ENCODE peak calls at places on chromosomes 11 and 22, in seven cellular contexts. One of them, this sample, is unnamed.

GRCh38 chr11:46305295-46305694 is 27.8 kb downstream of the CREB3L1 start:
- DNase-seq in non-pigmented ciliary epithelial cell: no peak
- DNase-seq in psoas muscle: no peak
- DNase-seq in stimulated activated CD8-positive, alpha-beta memory T cell treated with anti-CD3 and anti-CD28 coated beads, Interleukin-7, amount 100 ng/mL, for 48 hours: no peak
- DNase-seq in CD4-positive, CD25-positive, alpha-beta regulatory T cell: no peak
- DNase-seq in AG09319: no peak
- DNase-seq in GM20000: no peak
- DNase-seq in this sample: no peak

GRCh38 chr22:23180301-23180892 is at the start of gene BCR:
- DNase-seq in non-pigmented ciliary epithelial cell: no peak
- DNase-seq in psoas muscle: peak; percentile 78
- DNase-seq in stimulated activated CD8-positive, alpha-beta memory T cell treated with anti-CD3 and anti-CD28 coated beads, Interleukin-7, amount 100 ng/mL, for 48 hours: no peak
- DNase-seq in CD4-positive, CD25-positive, alpha-beta regulatory T cell: peak; percentile 58
- DNase-seq in AG09319: peak; percentile 16
- DNase-seq in GM20000: peak; percentile 92
- DNase-seq in this sample: no peak

GRCh38 chr11:93858376-93858775 is 8.0 kb upstream of the VSTM5 start:
- DNase-seq in non-pigmented ciliary epithelial cell: no peak
- DNase-seq in psoas muscle: no peak
- DNase-seq in stimulated activated CD8-positive, alpha-beta memory T cell treated with anti-CD3 and anti-CD28 coated beads, Interleukin-7, amount 100 ng/mL, for 48 hours: no peak
- DNase-seq in CD4-positive, CD25-positive, alpha-beta regulatory T cell: no peak
- DNase-seq in AG09319: no peak
- DNase-seq in GM20000: no peak
- DNase-seq in this sample: no peak

GRCh38 chr11:43951231-43951630 is 8.8 kb downstream of the C11orf96 start:
- DNase-seq in non-pigmented ciliary epithelial cell: no peak
- DNase-seq in psoas muscle: no peak
- DNase-seq in stimulated activated CD8-positive, alpha-beta memory T cell treated with anti-CD3 and anti-CD28 coated beads, Interleukin-7, amount 100 ng/mL, for 48 hours: no peak
- DNase-seq in CD4-positive, CD25-positive, alpha-beta regulatory T cell: no peak
- DNase-seq in AG09319: no peak
- DNase-seq in GM20000: no peak
- DNase-seq in this sample: no peak

GRCh38 chr11:134939905-134940304 is 527.9 kb upstream of the B3GAT1 start:
- DNase-seq in non-pigmented ciliary epithelial cell: no peak
- DNase-seq in psoas muscle: no peak
- DNase-seq in stimulated activated CD8-positive, alpha-beta memory T cell treated with anti-CD3 and anti-CD28 coated beads, Interleukin-7, amount 100 ng/mL, for 48 hours: no peak
- DNase-seq in CD4-positive, CD25-positive, alpha-beta regulatory T cell: no peak
- DNase-seq in AG09319: no peak
- DNase-seq in GM20000: no peak
- DNase-seq in this sample: no peak

GRCh38 chr11:77823775-77824174 is 2.8 kb downstream of the AAMDC start:
- DNase-seq in non-pigmented ciliary epithelial cell: no peak
- DNase-seq in psoas muscle: no peak
- DNase-seq in stimulated activated CD8-positive, alpha-beta memory T cell treated with anti-CD3 and anti-CD28 coated beads, Interleukin-7, amount 100 ng/mL, for 48 hours: no peak
- DNase-seq in CD4-positive, CD25-positive, alpha-beta regulatory T cell: no peak
- DNase-seq in AG09319: no peak
- DNase-seq in GM20000: no peak
- DNase-seq in this sample: no peak

GRCh38 chr11:109981028-109981636 is 112.1 kb upstream of the ZC3H12C start:
- DNase-seq in non-pigmented ciliary epithelial cell: no peak
- DNase-seq in psoas muscle: no peak
- DNase-seq in stimulated activated CD8-positive, alpha-beta memory T cell treated with anti-CD3 and anti-CD28 coated beads, Interleukin-7, amount 100 ng/mL, for 48 hours: no peak
- DNase-seq in CD4-positive, CD25-positive, alpha-beta regulatory T cell: no peak
- DNase-seq in AG09319: no peak
- DNase-seq in GM20000: no peak
- DNase-seq in this sample: no peak

GRCh38 chr11:69218946-69219720 is 63.4 kb downstream of the SMIM38 start:
- DNase-seq in non-pigmented ciliary epithelial cell: no peak
- DNase-seq in psoas muscle: no peak
- DNase-seq in stimulated activated CD8-positive, alpha-beta memory T cell treated with anti-CD3 and anti-CD28 coated beads, Interleukin-7, amount 100 ng/mL, for 48 hours: no peak
- DNase-seq in CD4-positive, CD25-positive, alpha-beta regulatory T cell: no peak
- DNase-seq in AG09319: no peak
- DNase-seq in GM20000: no peak
- DNase-seq in this sample: no peak

GRCh38 chr22:50305658-50306566 is 1.5 kb downstream of the PLXNB2 start:
- DNase-seq in non-pigmented ciliary epithelial cell: peak; percentile 76
- DNase-seq in psoas muscle: peak; percentile 87
- DNase-seq in stimulated activated CD8-positive, alpha-beta memory T cell treated with anti-CD3 and anti-CD28 coated beads, Interleukin-7, amount 100 ng/mL, for 48 hours: no peak
- DNase-seq in CD4-positive, CD25-positive, alpha-beta regulatory T cell: no peak
- DNase-seq in AG09319: peak; percentile 88
- DNase-seq in GM20000: peak; percentile 80
- DNase-seq in this sample: peak; percentile 77

GRCh38 chr22:50085211-50085999 is at the start of gene MLC1:
- DNase-seq in non-pigmented ciliary epithelial cell: no peak
- DNase-seq in psoas muscle: no peak
- DNase-seq in stimulated activated CD8-positive, alpha-beta memory T cell treated with anti-CD3 and anti-CD28 coated beads, Interleukin-7, amount 100 ng/mL, for 48 hours: no peak
- DNase-seq in CD4-positive, CD25-positive, alpha-beta regulatory T cell: no peak
- DNase-seq in AG09319: no peak
- DNase-seq in GM20000: peak; percentile 53
- DNase-seq in this sample: peak; percentile 26

GRCh38 chr11:69369945-69370344 is 76.0 kb downstream of the MYEOV start:
- DNase-seq in non-pigmented ciliary epithelial cell: no peak
- DNase-seq in psoas muscle: no peak
- DNase-seq in stimulated activated CD8-positive, alpha-beta memory T cell treated with anti-CD3 and anti-CD28 coated beads, Interleukin-7, amount 100 ng/mL, for 48 hours: no peak
- DNase-seq in CD4-positive, CD25-positive, alpha-beta regulatory T cell: no peak
- DNase-seq in AG09319: no peak
- DNase-seq in GM20000: no peak
- DNase-seq in this sample: no peak

GRCh38 chr11:93718057-93718563 is 23.2 kb downstream of the TAF1D start:
- DNase-seq in non-pigmented ciliary epithelial cell: no peak
- DNase-seq in psoas muscle: no peak
- DNase-seq in stimulated activated CD8-positive, alpha-beta memory T cell treated with anti-CD3 and anti-CD28 coated beads, Interleukin-7, amount 100 ng/mL, for 48 hours: no peak
- DNase-seq in CD4-positive, CD25-positive, alpha-beta regulatory T cell: no peak
- DNase-seq in AG09319: no peak
- DNase-seq in GM20000: peak; percentile 34
- DNase-seq in this sample: no peak

GRCh38 chr11:12478743-12479142 is 101.4 kb downstream of the PARVA start:
- DNase-seq in non-pigmented ciliary epithelial cell: peak; percentile 31
- DNase-seq in psoas muscle: no peak
- DNase-seq in stimulated activated CD8-positive, alpha-beta memory T cell treated with anti-CD3 and anti-CD28 coated beads, Interleukin-7, amount 100 ng/mL, for 48 hours: no peak
- DNase-seq in CD4-positive, CD25-positive, alpha-beta regulatory T cell: no peak
- DNase-seq in AG09319: no peak
- DNase-seq in GM20000: no peak
- DNase-seq in this sample: no peak

GRCh38 chr22:27801197-27801615 is 350 bp downstream of the MN1 start:
- DNase-seq in non-pigmented ciliary epithelial cell: no peak
- DNase-seq in psoas muscle: peak; percentile 72
- DNase-seq in stimulated activated CD8-positive, alpha-beta memory T cell treated with anti-CD3 and anti-CD28 coated beads, Interleukin-7, amount 100 ng/mL, for 48 hours: no peak
- DNase-seq in CD4-positive, CD25-positive, alpha-beta regulatory T cell: no peak
- DNase-seq in AG09319: no peak
- DNase-seq in GM20000: peak; percentile 56
- DNase-seq in this sample: no peak

GRCh38 chr11:82225930-82226329 is 507.7 kb downstream of the FAM181B start:
- DNase-seq in non-pigmented ciliary epithelial cell: no peak
- DNase-seq in psoas muscle: no peak
- DNase-seq in stimulated activated CD8-positive, alpha-beta memory T cell treated with anti-CD3 and anti-CD28 coated beads, Interleukin-7, amount 100 ng/mL, for 48 hours: no peak
- DNase-seq in CD4-positive, CD25-positive, alpha-beta regulatory T cell: no peak
- DNase-seq in AG09319: no peak
- DNase-seq in GM20000: no peak
- DNase-seq in this sample: no peak

GRCh38 chr11:114447892-114448291 is 8.6 kb downstream of the REXO2 start:
- DNase-seq in non-pigmented ciliary epithelial cell: no peak
- DNase-seq in psoas muscle: no peak
- DNase-seq in stimulated activated CD8-positive, alpha-beta memory T cell treated with anti-CD3 and anti-CD28 coated beads, Interleukin-7, amount 100 ng/mL, for 48 hours: no peak
- DNase-seq in CD4-positive, CD25-positive, alpha-beta regulatory T cell: no peak
- DNase-seq in AG09319: peak; percentile 57
- DNase-seq in GM20000: no peak
- DNase-seq in this sample: peak; percentile 72

GRCh38 chr11:47185305-47186075 is 744 bp downstream of the PACSIN3 start:
- DNase-seq in non-pigmented ciliary epithelial cell: no peak
- DNase-seq in psoas muscle: peak; percentile 93
- DNase-seq in stimulated activated CD8-positive, alpha-beta memory T cell treated with anti-CD3 and anti-CD28 coated beads, Interleukin-7, amount 100 ng/mL, for 48 hours: no peak
- DNase-seq in CD4-positive, CD25-positive, alpha-beta regulatory T cell: no peak
- DNase-seq in AG09319: no peak
- DNase-seq in GM20000: no peak
- DNase-seq in this sample: no peak

This sample was measured in BJ.